ENCODE peak calls at places on chromosomes 4 and X, in five cellular contexts. I is CD8-positive, alpha-beta memory T cell; J is activated CD4-positive, alpha-beta T cell treated with anti-CD3 and anti-CD28 coated beads for 24 hours; R is germinal center; Y is CD4-positive, CD25-positive, alpha-beta regulatory T cell. W is an unnamed sample.

GRCh38 chr4:169270156-169270809 is 473 bp downstream of the SH3RF1 start:
- DNase-seq in I (no peak), J (no peak), R (peak; percentile 76), Y (no peak), W (peak; percentile 46)

GRCh38 chr4:148017801-148018200 is 285.9 kb downstream of the ARHGAP10 start:
- DNase-seq in I (no peak), J (no peak), R (no peak), Y (no peak), W (no peak)

GRCh38 chr4:176191974-176192373 is 3.4 kb downstream of the SPATA4 start:
- DNase-seq in I (no peak), J (no peak), R (no peak), Y (no peak), W (no peak)

GRCh38 chr4:54901202-54901601 is 224.2 kb downstream of the KDR start:
- DNase-seq in I (no peak), J (no peak), R (no peak), Y (no peak), W (no peak)

GRCh38 chr4:55791666-55792065 is 27.9 kb upstream of the EXOC1L start:
- DNase-seq in I (no peak), J (no peak), R (no peak), Y (no peak), W (no peak)

GRCh38 chr4:151174784-151175183 is 75.4 kb downstream of the RPS3A start:
- DNase-seq in I (no peak), J (no peak), R (no peak), Y (no peak), W (no peak)

GRCh38 chrX:15299945-15300851 is 15.2 kb downstream of the ASB11 start:
- DNase-seq in I (no peak), J (no peak), R (peak; percentile 2), Y (peak; percentile 5), W (peak; percentile 69)

GRCh38 chr4:71195932-71196331 is 142.9 kb upstream of the SLC4A4 start:
- DNase-seq in I (no peak), J (no peak), R (no peak), Y (no peak), W (no peak)

W was measured in Karpas-422.